ENCODE peak calls at places on chromosome 11, in five cellular contexts. D is SK-N-MC, C is stomach, Y is left ventricle myocardium inferior, X is fibroblast of lung. N is an unnamed sample.

GRCh38 chr11:3135491-3136440 is 29.3 kb downstream of the OSBPL5 start:
- DNase-seq in C (no peak), Y (peak), D (no peak), X (no peak), N (no peak)

GRCh38 chr11:68398870-68399865 is 61.4 kb upstream of the PPP6R3 start:
- DNase-seq in D (no peak), Y (peak), X (no peak), C (peak), N (no peak)

GRCh38 chr11:65208785-65209710 is 27.3 kb downstream of the CAPN1 start:
- DNase-seq in D (no peak), Y (no peak), C (peak), X (no peak), N (no peak)

GRCh38 chr11:12502950-12503579 is 125.7 kb downstream of the PARVA start:
- DNase-seq in D (no peak), C (no peak), Y (no peak), X (peak), N (no peak)

GRCh38 chr11:61632096-61632495 is 48.1 kb upstream of the DAGLA start:
- DNase-seq in X (no peak), Y (no peak), C (no peak), D (no peak), N (no peak)

GRCh38 chr11:2211113-2211971 is 39.7 kb upstream of the TH start:
- DNase-seq in Y (no peak), X (no peak), C (peak), D (no peak), N (no peak)

GRCh38 chr11:38169286-38169685 is 1571.2 kb upstream of the RAG2 start:
- DNase-seq in C (no peak), X (peak), D (no peak), Y (no peak), N (no peak)

GRCh38 chr11:2320591-2321310 is 18.9 kb downstream of the TSPAN32 start:
- DNase-seq in X (no peak), C (peak), D (no peak), Y (no peak), N (peak)

GRCh38 chr11:27699242-27699925 is 871 bp downstream of the BDNF start:
- DNase-seq in D (no peak), C (no peak), X (peak), Y (no peak), N (no peak)

GRCh38 chr11:104918113-104918824 is 20.0 kb upstream of the CASP12 start:
- DNase-seq in C (no peak), Y (no peak), X (peak), D (no peak), N (no peak)

GRCh38 chr11:1759851-1760220 is 3.9 kb downstream of the CTSD start:
- DNase-seq in C (no peak), D (no peak), X (no peak), Y (no peak), N (no peak)

DNA sequence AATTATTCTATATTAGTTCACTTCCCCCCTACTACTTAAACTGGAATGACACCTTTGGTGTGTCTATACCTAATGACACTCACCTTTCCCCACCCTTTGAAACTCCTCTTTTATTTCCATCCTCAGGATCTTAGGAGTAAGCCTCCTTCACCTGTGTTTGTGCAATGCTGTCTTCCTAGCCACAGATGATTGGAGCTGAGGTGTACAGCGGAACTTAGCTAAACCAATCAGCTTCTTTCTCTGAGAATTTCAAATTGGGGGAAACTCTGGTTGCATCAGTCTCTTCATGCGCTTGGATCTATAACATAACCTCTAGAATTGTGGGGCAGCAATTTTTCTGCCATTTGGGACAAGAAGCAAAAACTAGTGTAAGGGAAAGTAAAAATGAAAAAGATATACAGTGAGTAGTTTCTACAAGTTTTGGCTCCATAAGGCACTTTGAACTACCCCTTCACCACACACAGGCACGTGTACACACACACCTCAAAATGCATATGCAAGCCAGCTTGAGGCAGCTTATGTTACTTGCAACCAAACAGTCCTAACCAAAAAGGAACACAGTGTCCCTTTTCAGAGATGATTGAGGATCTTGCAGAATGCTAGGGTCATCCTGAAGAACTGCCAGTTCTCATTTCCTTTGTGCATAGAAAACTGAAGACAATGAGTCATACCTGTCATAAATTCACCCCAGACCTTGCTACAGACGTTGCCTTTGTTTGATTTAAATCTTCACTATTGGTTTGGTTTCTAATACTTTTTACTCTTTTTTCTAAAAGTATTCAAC is 36.0 kb upstream of the LDLRAD3 start:
- DNase-seq in D (no peak), C (no peak), Y (no peak), X (peak), N (no peak)
- H3K27ac ChIP-seq in D (no peak), C (no peak), Y (no peak), X (no peak), N (no peak)

GRCh38 chr11:35262735-35263134 is 123.8 kb downstream of the CD44 start:
- DNase-seq in Y (no peak), C (no peak), X (no peak), D (no peak), N (no peak)
- H3K27ac ChIP-seq in Y (no peak), C (no peak), X (no peak), D (no peak), N (no peak)

DNA sequence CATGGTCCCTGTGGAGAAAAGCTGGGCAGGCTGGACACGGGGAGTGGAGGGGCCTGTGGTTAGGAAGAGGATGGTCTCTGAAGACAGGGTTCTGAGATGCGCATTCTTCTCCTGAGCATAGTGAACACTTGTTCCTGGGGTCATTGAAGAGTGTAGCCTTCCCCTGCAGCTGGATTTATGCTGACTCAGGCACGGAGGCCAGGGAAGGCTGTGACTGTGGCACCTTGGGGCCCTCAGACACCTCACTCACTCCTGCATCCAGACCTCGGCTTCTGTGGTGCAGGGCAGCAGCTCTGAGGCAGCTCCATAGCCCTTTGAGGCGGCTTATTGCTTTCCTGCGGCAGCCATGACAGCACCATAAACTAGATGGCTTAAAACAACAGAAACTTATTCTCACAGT is 8.2 kb downstream of the TSPAN18 start:
- DNase-seq in D (no peak), X (no peak), Y (no peak), C (no peak), N (no peak)
- H3K27ac ChIP-seq in D (no peak), X (no peak), Y (peak), C (peak), N (no peak)

DNA sequence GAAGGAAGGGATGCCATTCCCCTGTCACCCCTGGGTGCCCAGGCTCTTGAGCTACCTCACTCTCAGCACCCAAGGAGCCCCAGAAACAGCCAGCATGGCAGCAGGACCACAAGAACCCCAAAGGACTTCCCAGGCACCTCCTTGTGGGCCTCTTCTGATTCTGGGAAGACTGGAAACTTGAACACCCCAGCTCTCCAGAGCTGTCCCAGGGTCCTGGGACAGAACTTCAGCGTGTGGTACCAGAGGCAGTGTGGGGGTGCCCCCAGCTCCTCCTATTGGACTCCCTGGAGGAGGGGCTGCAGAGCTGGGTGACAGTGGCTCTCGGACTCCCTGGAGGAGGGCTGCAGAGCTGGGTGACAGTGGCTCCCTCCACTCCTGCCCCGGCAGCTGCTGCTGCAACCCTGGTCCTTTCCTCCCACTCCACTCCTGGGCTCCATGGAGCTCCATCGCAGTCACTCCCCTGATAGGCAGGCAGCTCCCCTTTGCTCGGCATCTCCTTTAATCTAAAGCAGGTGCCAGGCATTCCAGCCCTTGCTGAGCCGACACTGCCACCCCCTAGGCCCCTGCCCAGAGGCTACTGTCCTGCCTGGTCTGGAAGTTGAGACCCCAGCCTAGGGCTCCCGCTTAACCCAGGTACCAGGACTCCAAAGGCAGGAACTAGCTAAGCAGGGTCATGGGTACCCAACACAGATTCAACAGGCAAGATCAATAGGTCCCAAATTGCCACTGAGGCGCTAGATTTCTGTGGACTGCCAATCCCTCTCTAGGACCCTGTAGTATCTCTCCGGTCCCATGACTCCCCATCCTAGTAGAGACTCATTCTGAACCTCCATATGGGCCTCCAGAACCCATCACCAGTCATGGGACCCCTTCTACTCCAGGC is 2.7 kb downstream of the BCL9L start:
- DNase-seq in Y (no peak), X (no peak), D (no peak), C (no peak), N (no peak)
- H3K27ac ChIP-seq in Y (peak), X (peak), D (no peak), C (peak), N (peak)

GRCh38 chr11:121743285-121743684 is 290.5 kb upstream of the SORL1-AS1 start:
- DNase-seq in X (no peak), Y (no peak), C (no peak), D (no peak), N (no peak)
- H3K27ac ChIP-seq in X (no peak), Y (peak), C (peak), D (no peak), N (no peak)

DNA sequence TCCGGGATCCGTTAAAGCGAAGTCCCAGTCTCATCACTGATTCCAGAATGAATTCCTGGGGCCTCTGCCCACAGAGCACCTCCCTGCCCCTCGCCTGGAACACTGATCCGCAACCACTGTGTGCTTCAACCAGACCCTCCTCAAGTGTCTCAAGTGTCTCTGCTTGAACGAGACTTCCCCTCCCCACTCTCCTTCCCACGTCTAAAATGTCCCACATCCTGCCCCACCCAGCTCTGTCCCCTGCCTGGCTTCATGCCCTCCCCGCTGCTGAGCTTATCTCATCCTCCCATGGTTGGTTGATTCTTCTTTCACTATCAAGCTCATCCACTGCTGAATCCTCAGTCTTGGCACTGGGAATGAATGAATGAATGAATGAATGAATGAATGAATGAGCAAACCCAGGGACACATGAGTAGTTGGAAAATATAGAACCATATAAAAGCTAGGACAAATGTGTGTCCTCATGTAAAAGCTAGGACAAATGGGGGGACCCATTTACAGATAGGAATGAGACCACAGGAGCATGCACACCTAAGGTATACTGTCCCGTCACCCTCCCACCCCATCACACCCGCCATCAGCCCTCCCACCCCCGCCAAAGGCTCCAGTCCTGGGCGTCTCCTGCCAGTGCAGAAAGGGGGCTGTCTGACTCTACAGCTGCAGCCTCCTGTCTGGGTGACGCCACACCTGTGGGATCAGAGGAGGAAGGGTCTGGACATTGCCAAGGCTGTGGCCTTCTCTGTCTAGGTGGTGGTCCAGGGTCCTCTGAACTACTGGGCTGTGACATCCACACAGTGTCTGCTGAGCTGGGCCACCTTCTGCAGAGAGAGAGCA is 71.4 kb upstream of the LINC01488 start:
- DNase-seq in C (no peak), X (no peak), D (no peak), Y (no peak), N (no peak)
- H3K27ac ChIP-seq in C (no peak), X (no peak), D (no peak), Y (no peak), N (no peak)

N was measured in CD4-positive, alpha-beta memory T cell.